ENCODE peak calls at places on chromosomes 16 and 17, in four cellular contexts. L is prostate gland, G is lower lobe of right lung, X is nephron progenitor cell. T is an unnamed sample.

GRCh38 chr16:57279780-57280638 is 4.5 kb downstream of the PLLP start:
- DNase-seq in L (no peak), G (no peak), X (no peak), T (no peak)

GRCh38 chr16:47664653-47665325 is 203.7 kb downstream of the PHKB start:
- DNase-seq in L (peak), G (no peak), X (no peak), T (no peak)

GRCh38 chr16:83530293-83530692 is 277.5 kb upstream of the HSBP1 start:
- DNase-seq in L (no peak), G (no peak), X (no peak), T (no peak)

GRCh38 chr17:81037026-81037782 is 2.3 kb downstream of the BAIAP2 start:
- DNase-seq in L (peak), G (peak), X (no peak), T (no peak)

GRCh38 chr16:66699898-66700297 is 3.4 kb upstream of the CMTM4 start:
- DNase-seq in L (no peak), G (no peak), X (no peak), T (no peak)

GRCh38 chr16:3664187-3664896 is 9.9 kb downstream of the DNASE1 start:
- DNase-seq in L (no peak), G (no peak), X (no peak), T (no peak)

GRCh38 chr17:57705921-57706695 is 39.0 kb downstream of the CCDC182 start:
- DNase-seq in L (peak), G (no peak), X (no peak), T (no peak)

GRCh38 chr16:17460890-17461289 is 9.9 kb downstream of the XYLT1 start:
- DNase-seq in L (no peak), G (no peak), X (no peak), T (no peak)

GRCh38 chr17:17822189-17822978 is 14.4 kb downstream of the SREBF1 start:
- DNase-seq in L (peak), G (no peak), X (no peak), T (no peak)

GRCh38 chr17:77163001-77163400 is 22.2 kb downstream of the SEC14L1 start:
- DNase-seq in L (no peak), G (no peak), X (no peak), T (no peak)

GRCh38 chr17:27494192-27495091 is 38.2 kb downstream of the KSR1 start:
- DNase-seq in L (peak), G (peak), X (no peak), T (peak)

GRCh38 chr16:2022723-2023097 is 3.1 kb downstream of the NPW start:
- DNase-seq in L (no peak), G (no peak), X (peak), T (peak)

GRCh38 chr16:29815032-29815721 is 775 bp upstream of the PAGR1 start:
- DNase-seq in L (no peak), G (peak), X (peak), T (no peak)

GRCh38 chr17:79141578-79142338 is 67.1 kb downstream of the ENGASE start:
- DNase-seq in L (no peak), G (no peak), X (no peak), T (no peak)

GRCh38 chr17:7887038-7887481 is 1.5 kb upstream of the CHD3 start:
- DNase-seq in L (no peak), G (no peak), X (no peak), T (peak)

GRCh38 chr16:57601801-57602478 is 26.5 kb upstream of the ADGRG1 start:
- DNase-seq in L (no peak), G (no peak), X (no peak), T (no peak)

GRCh38 chr16:66746682-66747081 is 4.7 kb downstream of the DYNC1LI2 start:
- DNase-seq in L (no peak), G (peak), X (no peak), T (no peak)

GRCh38 chr17:8153550-8153956 is 1.3 kb upstream of the PER1 start:
- DNase-seq in L (no peak), G (peak), X (no peak), T (peak)

GRCh38 chr16:47204736-47205499 is 61.2 kb upstream of the NETO2 start:
- DNase-seq in L (no peak), G (no peak), X (no peak), T (no peak)

GRCh38 chr16:48684148-48684547 is 74.2 kb upstream of the N4BP1 start:
- DNase-seq in L (no peak), G (no peak), X (no peak), T (no peak)

GRCh38 chr16:48676836-48677235 is 66.9 kb upstream of the N4BP1 start:
- DNase-seq in L (no peak), G (no peak), X (no peak), T (no peak)

GRCh38 chr16:48682971-48683370 is 73.0 kb upstream of the N4BP1 start:
- DNase-seq in L (no peak), G (no peak), X (no peak), T (no peak)

GRCh38 chr16:48681520-48681919 is 71.5 kb upstream of the N4BP1 start:
- DNase-seq in L (no peak), G (no peak), X (no peak), T (no peak)
- TF ChIP-seq CTCF in L (no peak), G (no peak), X (no peak), T (no peak)

DNA sequence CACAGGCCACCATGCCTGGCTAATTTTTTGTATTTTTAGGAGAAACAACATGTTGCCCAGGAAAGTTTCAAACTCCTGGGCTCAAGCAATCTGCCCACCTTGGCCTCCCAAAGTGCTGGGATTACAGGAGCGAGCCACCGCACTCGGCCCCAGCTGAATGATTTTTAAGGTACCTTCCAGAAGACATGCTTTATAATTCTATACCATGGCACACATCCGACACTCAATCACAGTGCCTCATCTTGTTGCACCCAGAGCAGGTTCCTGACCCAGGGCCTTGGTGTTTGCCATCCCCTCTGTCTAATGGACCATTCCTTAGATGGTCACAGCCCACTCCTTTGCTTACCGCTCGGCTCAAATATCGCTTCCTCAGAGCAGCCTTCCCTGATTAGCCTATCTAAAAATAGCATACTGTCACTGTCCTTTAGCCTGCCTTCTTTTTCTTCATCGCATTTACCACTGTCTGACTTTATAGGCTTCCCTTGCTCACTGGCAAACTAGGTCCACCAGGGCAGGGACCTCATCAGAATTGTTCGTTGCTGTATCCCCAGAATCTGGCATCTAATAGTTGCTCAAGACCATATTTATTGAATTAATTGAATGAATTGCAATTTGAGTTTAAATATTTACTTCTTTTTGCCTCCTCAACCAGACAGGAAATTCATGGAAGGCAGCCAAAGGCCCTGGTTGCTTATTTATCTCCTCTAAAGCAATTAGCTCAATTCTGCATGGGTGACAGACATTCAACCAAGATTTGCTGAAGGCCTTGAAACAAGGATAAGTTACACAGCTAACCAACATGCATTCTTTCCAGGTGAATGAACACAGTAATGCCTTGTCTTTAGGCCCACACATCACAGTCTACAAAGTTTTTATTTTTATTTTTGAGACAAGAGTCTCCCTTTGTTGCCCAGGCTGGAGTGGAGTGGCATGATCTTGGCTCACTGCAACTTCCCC is 6.3 kb upstream of the TENT4B start:
- DNase-seq in L (no peak), G (no peak), X (no peak), T (peak)
- TF ChIP-seq CTCF in L (no peak), G (no peak), X (no peak), T (no peak)

DNA sequence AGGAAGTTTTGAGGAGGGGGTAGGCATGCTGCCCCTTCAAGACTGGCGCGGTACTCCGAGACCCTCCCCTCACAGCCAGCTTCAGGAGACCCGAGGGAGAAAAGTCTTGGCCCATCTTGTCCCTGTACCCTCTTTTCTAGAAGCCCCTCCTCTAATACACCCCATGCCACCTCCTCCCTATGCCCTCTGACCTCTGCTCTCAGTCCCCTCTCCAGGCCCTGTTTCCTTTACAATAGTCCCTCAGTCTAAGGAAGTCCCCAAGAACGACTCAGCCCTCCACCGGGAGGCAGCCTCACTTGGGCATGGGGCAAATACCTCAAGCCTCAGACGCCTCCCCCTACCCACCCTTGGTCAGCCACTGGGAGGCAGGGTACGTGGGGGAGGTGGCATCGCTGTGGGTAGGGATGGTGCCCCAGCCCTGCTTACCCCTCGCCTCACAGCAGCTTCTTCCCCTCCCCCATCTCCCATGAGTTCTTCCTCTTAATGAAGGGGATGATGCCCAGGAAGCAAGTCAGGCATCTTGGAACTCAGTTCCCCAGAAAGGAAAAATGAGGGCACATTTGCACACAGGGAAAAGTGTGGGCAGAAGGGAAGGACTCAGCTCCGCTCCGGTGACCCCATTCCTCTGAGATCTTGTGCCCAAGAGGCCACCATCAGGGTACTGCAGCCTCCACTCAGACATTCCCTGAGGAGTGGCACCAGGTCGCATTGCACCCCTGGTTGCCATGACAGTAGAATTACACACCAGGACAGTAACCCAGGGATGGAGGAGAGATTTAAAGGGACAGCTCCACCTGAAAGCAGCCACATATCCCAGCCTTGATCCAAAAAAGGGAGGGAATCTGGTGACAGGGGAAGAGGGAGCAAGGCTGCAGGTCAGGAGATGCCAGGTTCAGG is 6.2 kb downstream of the MPP2 start:
- DNase-seq in L (no peak), G (no peak), X (no peak), T (no peak)
- TF ChIP-seq CTCF in L (no peak), G (no peak), X (no peak), T (no peak)

GRCh38 chr17:72120878-72121163 is at the start of gene SOX9:
- DNase-seq in L (peak), G (peak), X (peak), T (peak)

GRCh38 chr17:72118588-72119279 is 2.1 kb upstream of the SOX9 start:
- DNase-seq in L (peak), G (no peak), X (peak), T (peak)

GRCh38 chr17:72121164-72122001 is 563 bp downstream of the SOX9 start:
- DNase-seq in L (no peak), G (peak), X (peak), T (peak)

GRCh38 chr17:72119280-72119962 is 1.4 kb upstream of the SOX9 start:
- DNase-seq in L (no peak), G (no peak), X (no peak), T (no peak)

GRCh38 chr17:72119963-72120877 is 600 bp upstream of the SOX9 start:
- DNase-seq in L (peak), G (no peak), X (peak), T (peak)
- TF ChIP-seq CTCF in L (no peak), G (no peak), X (no peak), T (no peak)

GRCh38 chr16:53495325-53495724 is 7.7 kb downstream of the AKTIP start:
- DNase-seq in L (no peak), G (no peak), X (no peak), T (no peak)
- TF ChIP-seq CTCF in L (no peak), G (no peak), X (no peak), T (no peak)

GRCh38 chr17:2064980-2065785 is 10.3 kb downstream of the HIC1 start:
- DNase-seq in L (no peak), G (no peak), X (no peak), T (peak)
- TF ChIP-seq CTCF in L (no peak), G (peak), X (peak), T (peak)

GRCh38 chr17:1561420-1562177 is 993 bp downstream of the PITPNA start:
- DNase-seq in L (no peak), G (peak), X (peak), T (peak)
- TF ChIP-seq CTCF in L (no peak), G (peak), X (no peak), T (peak)

DNA sequence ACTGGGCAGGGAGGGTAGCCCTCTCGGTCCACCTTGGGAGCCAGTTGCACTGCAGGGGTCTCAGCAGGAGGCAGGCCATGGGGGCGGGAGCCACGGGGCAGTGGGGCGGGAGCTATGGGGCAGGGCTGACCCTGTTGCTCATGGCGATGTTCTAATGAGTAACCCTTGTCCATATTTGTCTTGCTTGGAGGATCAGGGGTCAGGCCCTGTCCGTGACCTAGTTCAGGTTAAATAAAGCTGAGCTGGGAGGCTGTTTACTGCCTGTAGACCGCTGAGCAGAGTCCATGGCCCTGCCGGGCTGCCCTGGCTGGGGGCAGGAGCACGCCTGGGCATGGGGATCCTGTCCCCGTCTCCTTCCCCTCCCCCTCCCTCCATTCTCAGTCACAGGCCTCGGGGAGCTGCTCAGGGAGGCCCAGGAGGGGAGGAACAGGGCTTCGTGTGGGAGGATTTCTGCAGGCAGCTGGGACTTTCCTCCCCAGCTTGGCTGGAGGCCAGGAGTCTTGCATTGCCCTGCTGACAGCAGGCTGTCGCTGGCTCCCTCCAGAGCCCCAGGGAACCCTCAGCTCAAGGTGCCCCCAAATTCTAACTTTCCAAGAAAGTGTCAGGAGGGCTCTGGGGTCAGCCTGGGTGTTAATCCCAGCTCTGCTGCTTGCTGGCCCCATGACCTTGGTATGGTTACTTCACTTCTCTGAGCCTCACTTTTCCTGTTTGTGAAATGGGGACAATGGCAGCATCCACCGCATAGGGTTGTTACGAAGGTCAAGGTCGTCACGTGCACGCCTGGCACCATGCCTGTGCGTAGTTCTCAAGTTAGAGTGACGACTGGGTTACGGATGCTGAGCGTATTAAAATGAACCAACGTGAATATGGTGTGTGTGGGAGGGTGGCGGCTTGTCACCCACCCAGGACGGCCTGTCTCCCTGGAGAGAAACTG is 6.1 kb upstream of the SERPINF2 start:
- DNase-seq in L (no peak), G (peak), X (peak), T (peak)
- TF ChIP-seq CTCF in L (no peak), G (no peak), X (no peak), T (no peak)

GRCh38 chr17:4236456-4236855 is 27.3 kb downstream of the ANKFY1 start:
- DNase-seq in L (no peak), G (no peak), X (no peak), T (peak)

GRCh38 chr17:4246674-4247073 is 17.1 kb downstream of the ANKFY1 start:
- DNase-seq in L (no peak), G (no peak), X (no peak), T (no peak)

GRCh38 chr17:4247361-4247980 is 16.3 kb downstream of the ANKFY1 start:
- DNase-seq in L (no peak), G (no peak), X (no peak), T (no peak)

GRCh38 chr17:4235372-4236279 is 28.2 kb downstream of the ANKFY1 start:
- DNase-seq in L (no peak), G (no peak), X (no peak), T (peak)

DNA sequence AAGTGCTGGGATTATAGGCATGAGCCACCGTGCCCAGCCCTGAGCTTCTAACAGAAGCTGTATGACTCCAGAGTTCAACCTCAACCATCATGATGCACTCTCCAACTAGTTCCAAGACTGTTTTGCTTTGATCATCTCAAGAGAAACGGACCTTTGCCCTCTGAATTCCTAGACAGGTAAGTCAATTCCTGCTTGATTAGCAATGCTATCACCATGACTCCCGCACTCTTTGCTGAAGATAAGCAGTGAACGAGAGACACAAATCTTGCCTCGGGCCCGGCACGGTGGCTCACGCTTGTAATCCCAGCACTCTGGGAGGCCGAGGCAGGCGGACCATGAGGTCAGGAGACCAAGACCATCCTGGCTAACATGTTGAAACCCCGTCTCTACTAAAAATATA is 22.2 kb downstream of the ANKFY1 start:
- DNase-seq in L (no peak), G (no peak), X (no peak), T (no peak)
- TF ChIP-seq CTCF in L (no peak), G (no peak), X (no peak), T (no peak)

T was measured in cardiac muscle cell.